ENCODE peak calls at places on chromosomes 4 and X, in five cellular contexts. I, W, Y, M and Z are unnamed samples.
A peak's percentile ranks its signal among the peaks of the same experiment; 100 is the strongest.

GRCh38 chr4:124640037-124640730 is 72.3 kb downstream of the ANKRD50 start:
- DNase-seq in I (no peak), W (no peak), Y (no peak), M (no peak), Z (peak; percentile 61)

GRCh38 chr4:123827511-123827910 is 430.9 kb downstream of the SPRY1 start:
- DNase-seq in I (no peak), W (no peak), Y (no peak), M (no peak), Z (no peak)

GRCh38 chr4:123297836-123298235 is 98.8 kb upstream of the SPRY1 start:
- DNase-seq in I (no peak), W (no peak), Y (no peak), M (no peak), Z (no peak)

GRCh38 chr4:184427687-184428086 is 46.7 kb downstream of the IRF2 start:
- DNase-seq in I (no peak), W (no peak), Y (no peak), M (no peak), Z (no peak)

GRCh38 chr4:86957214-86957613 is 22.4 kb downstream of the AFF1 start:
- DNase-seq in I (no peak), W (no peak), Y (no peak), M (no peak), Z (peak; percentile 59)

GRCh38 chr4:48133668-48134444 is at the start of gene TXK:
- DNase-seq in I (no peak), W (no peak), Y (no peak), M (peak; percentile 33), Z (no peak)

GRCh38 chr4:129092636-129093172 is 635 bp downstream of the SCLT1 start:
- DNase-seq in I (no peak), W (no peak), Y (no peak), M (no peak), Z (no peak)

GRCh38 chr4:184100297-184100885 is 117.3 kb downstream of the ENPP6 start:
- DNase-seq in I (no peak), W (no peak), Y (peak; percentile 26), M (no peak), Z (peak; percentile 4)

GRCh38 chr4:54568184-54568583 is 89.6 kb upstream of the KIT start:
- DNase-seq in I (no peak), W (no peak), Y (no peak), M (no peak), Z (peak; percentile 65)

GRCh38 chr4:128768373-128768996 is 41.0 kb upstream of the JADE1 start:
- DNase-seq in I (no peak), W (no peak), Y (no peak), M (no peak), Z (peak; percentile 23)

GRCh38 chr4:83353516-83353915 is 18.9 kb upstream of the HPSE start:
- DNase-seq in I (no peak), W (no peak), Y (no peak), M (no peak), Z (no peak)

GRCh38 chr4:6769138-6769983 is 13.2 kb upstream of the KIAA0232 start:
- DNase-seq in I (no peak), W (no peak), Y (no peak), M (no peak), Z (no peak)

GRCh38 chr4:6767725-6768538 is 14.6 kb upstream of the KIAA0232 start:
- DNase-seq in I (no peak), W (no peak), Y (no peak), M (no peak), Z (no peak)

GRCh38 chr4:6769984-6770420 is 12.5 kb upstream of the KIAA0232 start:
- DNase-seq in I (no peak), W (no peak), Y (no peak), M (no peak), Z (no peak)

GRCh38 chr4:6767341-6767724 is 15.2 kb upstream of the KIAA0232 start:
- DNase-seq in I (no peak), W (no peak), Y (no peak), M (no peak), Z (peak; percentile 89)

GRCh38 chr4:6768539-6768905 is 14.0 kb upstream of the KIAA0232 start:
- DNase-seq in I (no peak), W (no peak), Y (no peak), M (no peak), Z (no peak)
- H3K4me1 ChIP-seq in I (peaks cover 17% of the 10 kb centered on the region), W (no peaks in the 10 kb centered on the region), Y (peaks cover 25% of the 10 kb centered on the region), M (peaks cover 14% of the 10 kb centered on the region), Z (peaks cover 41% of the 10 kb centered on the region)

DNA sequence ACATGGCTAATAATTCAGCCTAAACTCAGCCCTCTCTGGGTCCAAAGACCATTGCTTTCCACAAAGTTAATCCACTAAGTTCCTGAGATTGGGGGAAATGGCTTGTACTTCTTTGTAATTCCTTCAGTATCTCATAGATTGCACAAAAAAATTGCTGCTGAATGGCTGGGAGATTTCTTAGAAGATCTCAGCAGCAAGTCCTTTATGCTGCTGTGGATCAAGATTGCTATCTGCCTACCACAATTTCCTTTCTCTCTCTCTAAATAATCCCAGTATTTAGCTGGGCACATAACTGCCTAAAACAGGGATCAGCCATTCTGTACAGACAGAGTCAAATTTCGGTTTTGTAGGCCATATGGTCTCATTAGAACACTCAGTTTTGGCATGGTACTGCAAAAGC is 18.4 kb upstream of the HOPX start:
- DNase-seq in I (no peak), W (no peak), Y (no peak), M (no peak), Z (no peak)
- H3K4me1 ChIP-seq in I (no peaks in the 10 kb centered on the region), W (no peaks in the 10 kb centered on the region), Y (peaks cover 16% of the 10 kb centered on the region), M (no peaks in the 10 kb centered on the region), Z (peaks cover 14% of the 10 kb centered on the region)

GRCh38 chrX:13937370-13938052 is 92.2 kb downstream of the GEMIN8 start:
- DNase-seq in I (no peak), W (peak; percentile 14), Y (no peak), M (no peak), Z (no peak)

GRCh38 chrX:13938053-13938765 is 91.5 kb downstream of the GEMIN8 start:
- DNase-seq in I (no peak), W (peak; percentile 69), Y (no peak), M (no peak), Z (no peak)

GRCh38 chrX:13938766-13939530 is 90.7 kb downstream of the GEMIN8 start:
- DNase-seq in I (no peak), W (peak; percentile 44), Y (no peak), M (no peak), Z (no peak)

GRCh38 chrX:13934731-13935130 is 95.0 kb downstream of the GEMIN8 start:
- DNase-seq in I (no peak), W (no peak), Y (no peak), M (no peak), Z (no peak)

DNA sequence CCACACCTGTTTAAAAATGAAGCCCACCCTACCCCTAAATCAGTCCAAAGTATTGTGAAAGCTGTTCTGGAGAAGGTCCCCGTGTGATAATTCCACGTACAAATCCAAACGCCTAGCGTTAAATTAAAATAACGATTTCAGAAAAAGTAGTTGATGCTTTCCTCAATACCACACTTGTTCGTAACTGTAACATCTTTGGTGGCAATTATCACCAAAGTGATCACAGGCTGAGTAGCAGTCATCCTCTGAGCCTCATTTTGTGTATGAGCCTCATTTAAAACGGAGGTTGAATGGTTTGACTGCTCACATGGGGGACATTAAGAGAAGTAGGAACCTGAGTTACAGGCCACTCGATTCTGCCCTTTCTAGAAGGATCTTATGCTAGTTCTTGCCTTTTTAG is 92.9 kb downstream of the GEMIN8 start:
- DNase-seq in I (no peak), W (no peak), Y (no peak), M (no peak), Z (no peak)
- H3K4me1 ChIP-seq in I (no peaks in the 10 kb centered on the region), W (peaks cover 23% of the 10 kb centered on the region), Y (no peaks in the 10 kb centered on the region), M (no peaks in the 10 kb centered on the region), Z (no peaks in the 10 kb centered on the region)

DNA sequence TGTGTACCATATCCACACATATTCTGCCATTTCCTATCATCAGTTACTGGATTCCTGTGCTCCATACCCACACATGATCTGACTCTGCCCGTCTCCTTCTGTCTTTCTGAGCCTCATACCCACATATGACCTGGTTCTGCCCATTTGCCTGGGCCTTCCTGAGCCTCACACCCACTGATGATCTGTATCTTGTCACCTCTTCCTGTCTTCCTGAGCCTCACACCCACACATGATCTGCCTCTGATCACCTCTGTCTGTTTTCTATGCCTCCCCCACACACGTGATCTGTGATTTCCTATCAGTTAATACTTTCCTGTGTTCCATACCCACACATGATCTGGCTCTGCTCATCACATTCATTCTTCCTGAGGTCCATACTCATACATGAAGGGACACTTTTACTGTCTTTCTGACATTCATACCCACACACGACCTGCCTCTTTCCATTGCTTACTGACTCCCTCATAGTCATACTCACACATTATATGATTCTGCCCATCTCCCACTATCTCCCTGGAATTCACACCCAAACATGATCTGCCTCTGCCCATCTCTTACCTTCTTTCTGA is 32.5 kb downstream of the SCML1 start:
- DNase-seq in I (no peak), W (no peak), Y (no peak), M (no peak), Z (no peak)
- H3K4me1 ChIP-seq in I (peaks cover 47% of the 10 kb centered on the region), W (no peaks in the 10 kb centered on the region), Y (no peaks in the 10 kb centered on the region), M (peaks cover 59% of the 10 kb centered on the region), Z (no peaks in the 10 kb centered on the region)

GRCh38 chr4:72318771-72319170 is 250.2 kb downstream of the ADAMTS3 start:
- DNase-seq in I (no peak), W (no peak), Y (no peak), M (no peak), Z (peak; percentile 42)
- H3K4me1 ChIP-seq in I (no peaks in the 10 kb centered on the region), W (peaks cover 9% of the 10 kb centered on the region), Y (peaks cover 14% of the 10 kb centered on the region), M (no peaks in the 10 kb centered on the region), Z (peaks cover 13% of the 10 kb centered on the region)